ENCODE peak calls at places on chromosomes 16 and 17, in seven cellular contexts. One of them, this sample, is unnamed. For H3K36me3, the result is how much of the 10 kb centered on the place peaks cover.

GRCh38 chr16:27319257-27319965 is 5.6 kb downstream of the IL4R start:
- DNase-seq in suprapubic skin: peak
- DNase-seq in OCI-LY7: no peak
- DNase-seq in fibroblast of lung: no peak
- DNase-seq in uterus: peak
- DNase-seq in CD8-positive, alpha-beta T cell: no peak
- DNase-seq in heart right ventricle: no peak
- DNase-seq in this sample: peak

GRCh38 chr17:76772842-76773521 is 35.1 kb downstream of the MFSD11 start:
- DNase-seq in fibroblast of lung: peak
- DNase-seq in CD8-positive, alpha-beta T cell: no peak
- DNase-seq in suprapubic skin: no peak
- DNase-seq in OCI-LY7: peak
- DNase-seq in uterus: peak
- DNase-seq in heart right ventricle: no peak
- DNase-seq in this sample: no peak

GRCh38 chr17:10657866-10658265 is 757 bp upstream of the MYH3 start:
- DNase-seq in CD8-positive, alpha-beta T cell: no peak
- DNase-seq in uterus: no peak
- DNase-seq in heart right ventricle: no peak
- DNase-seq in fibroblast of lung: no peak
- DNase-seq in OCI-LY7: no peak
- DNase-seq in suprapubic skin: no peak
- DNase-seq in this sample: no peak

GRCh38 chr17:57874434-57875108 is 24.7 kb upstream of the MRPS23 start:
- DNase-seq in OCI-LY7: no peak
- DNase-seq in heart right ventricle: peak
- DNase-seq in fibroblast of lung: peak
- DNase-seq in uterus: peak
- DNase-seq in CD8-positive, alpha-beta T cell: no peak
- DNase-seq in suprapubic skin: peak
- DNase-seq in this sample: peak

GRCh38 chr17:80116276-80116922 is 15.0 kb downstream of the GAA start:
- DNase-seq in OCI-LY7: no peak
- DNase-seq in CD8-positive, alpha-beta T cell: no peak
- DNase-seq in fibroblast of lung: peak
- DNase-seq in heart right ventricle: no peak
- DNase-seq in uterus: no peak
- DNase-seq in suprapubic skin: peak
- DNase-seq in this sample: no peak

GRCh38 chr17:48814504-48814903 is 2.5 kb downstream of the TTLL6 start:
- DNase-seq in fibroblast of lung: peak
- DNase-seq in CD8-positive, alpha-beta T cell: no peak
- DNase-seq in OCI-LY7: peak
- DNase-seq in heart right ventricle: peak
- DNase-seq in suprapubic skin: no peak
- DNase-seq in uterus: no peak
- DNase-seq in this sample: peak

GRCh38 chr17:30263552-30264333 is 28.0 kb downstream of the BLMH start:
- DNase-seq in fibroblast of lung: no peak
- DNase-seq in OCI-LY7: no peak
- DNase-seq in uterus: no peak
- DNase-seq in suprapubic skin: no peak
- DNase-seq in CD8-positive, alpha-beta T cell: no peak
- DNase-seq in heart right ventricle: no peak
- DNase-seq in this sample: no peak

GRCh38 chr17:8976638-8977037 is 11.1 kb upstream of the PIK3R5 start:
- DNase-seq in CD8-positive, alpha-beta T cell: no peak
- DNase-seq in OCI-LY7: no peak
- DNase-seq in heart right ventricle: no peak
- DNase-seq in suprapubic skin: no peak
- DNase-seq in fibroblast of lung: no peak
- DNase-seq in uterus: no peak
- DNase-seq in this sample: no peak

GRCh38 chr17:1755252-1755992 is 6.4 kb upstream of the SERPINF1 start:
- DNase-seq in fibroblast of lung: no peak
- DNase-seq in CD8-positive, alpha-beta T cell: no peak
- DNase-seq in suprapubic skin: no peak
- DNase-seq in uterus: no peak
- DNase-seq in heart right ventricle: no peak
- DNase-seq in OCI-LY7: no peak
- DNase-seq in this sample: no peak

GRCh38 chr17:55285340-55286301 is 20.9 kb downstream of the HLF start:
- DNase-seq in CD8-positive, alpha-beta T cell: no peak
- DNase-seq in OCI-LY7: no peak
- DNase-seq in fibroblast of lung: peak
- DNase-seq in uterus: peak
- DNase-seq in heart right ventricle: peak
- DNase-seq in suprapubic skin: peak
- DNase-seq in this sample: peak

GRCh38 chr17:63140255-63140654 is 174.2 kb downstream of the TANC2 start:
- DNase-seq in OCI-LY7: no peak
- DNase-seq in heart right ventricle: peak
- DNase-seq in uterus: no peak
- DNase-seq in fibroblast of lung: peak
- DNase-seq in suprapubic skin: no peak
- DNase-seq in CD8-positive, alpha-beta T cell: no peak
- DNase-seq in this sample: no peak

GRCh38 chr16:68362952-68363846 is 52.4 kb downstream of the PRMT7 start:
- DNase-seq in heart right ventricle: no peak
- DNase-seq in fibroblast of lung: no peak
- DNase-seq in CD8-positive, alpha-beta T cell: no peak
- DNase-seq in uterus: no peak
- DNase-seq in suprapubic skin: no peak
- DNase-seq in OCI-LY7: no peak
- DNase-seq in this sample: no peak

GRCh38 chr17:21379080-21379711 is 3.0 kb downstream of the KCNJ12 start:
- DNase-seq in OCI-LY7: no peak
- DNase-seq in CD8-positive, alpha-beta T cell: no peak
- DNase-seq in suprapubic skin: no peak
- DNase-seq in uterus: no peak
- DNase-seq in heart right ventricle: peak
- DNase-seq in fibroblast of lung: no peak
- DNase-seq in this sample: no peak

GRCh38 chr17:33120103-33120502 is 128.5 kb downstream of the SPACA3 start:
- DNase-seq in OCI-LY7: no peak
- DNase-seq in fibroblast of lung: no peak
- DNase-seq in heart right ventricle: no peak
- DNase-seq in uterus: no peak
- DNase-seq in suprapubic skin: no peak
- DNase-seq in CD8-positive, alpha-beta T cell: no peak
- DNase-seq in this sample: no peak

GRCh38 chr16:72952404-72953301 is 95.3 kb downstream of the ZFHX3 start:
- DNase-seq in heart right ventricle: no peak
- DNase-seq in suprapubic skin: no peak
- DNase-seq in OCI-LY7: no peak
- DNase-seq in CD8-positive, alpha-beta T cell: no peak
- DNase-seq in uterus: no peak
- DNase-seq in fibroblast of lung: peak
- DNase-seq in this sample: no peak

GRCh38 chr17:45224671-45225050 is 3.0 kb downstream of the FMNL1 start:
- DNase-seq in heart right ventricle: no peak
- DNase-seq in OCI-LY7: no peak
- DNase-seq in fibroblast of lung: no peak
- DNase-seq in suprapubic skin: no peak
- DNase-seq in CD8-positive, alpha-beta T cell: no peak
- DNase-seq in uterus: no peak
- DNase-seq in this sample: peak

GRCh38 chr17:65558683-65559311 is 2.7 kb downstream of the AXIN2 start:
- DNase-seq in fibroblast of lung: no peak
- DNase-seq in uterus: no peak
- DNase-seq in heart right ventricle: no peak
- DNase-seq in suprapubic skin: no peak
- DNase-seq in CD8-positive, alpha-beta T cell: no peak
- DNase-seq in OCI-LY7: no peak
- DNase-seq in this sample: no peak

GRCh38 chr17:32865141-32865540 is 11.8 kb downstream of the MYO1D start:
- DNase-seq in CD8-positive, alpha-beta T cell: no peak
- DNase-seq in heart right ventricle: no peak
- DNase-seq in uterus: no peak
- DNase-seq in suprapubic skin: no peak
- DNase-seq in OCI-LY7: no peak
- DNase-seq in fibroblast of lung: no peak
- DNase-seq in this sample: no peak

GRCh38 chr17:77140878-77141767 is at the start of gene SEC14L1:
- DNase-seq in OCI-LY7: peak
- DNase-seq in suprapubic skin: peak
- DNase-seq in fibroblast of lung: no peak
- DNase-seq in heart right ventricle: no peak
- DNase-seq in uterus: no peak
- DNase-seq in CD8-positive, alpha-beta T cell: peak
- DNase-seq in this sample: no peak

GRCh38 chr17:29138991-29139682 is 41.1 kb downstream of the MYO18A start:
- DNase-seq in suprapubic skin: no peak
- DNase-seq in uterus: peak
- DNase-seq in CD8-positive, alpha-beta T cell: no peak
- DNase-seq in heart right ventricle: peak
- DNase-seq in fibroblast of lung: no peak
- DNase-seq in OCI-LY7: peak
- DNase-seq in this sample: no peak

GRCh38 chr16:17555176-17555575 is 84.4 kb upstream of the XYLT1 start:
- DNase-seq in heart right ventricle: no peak
- DNase-seq in fibroblast of lung: peak
- DNase-seq in suprapubic skin: no peak
- DNase-seq in uterus: no peak
- DNase-seq in CD8-positive, alpha-beta T cell: no peak
- DNase-seq in OCI-LY7: no peak
- DNase-seq in this sample: no peak

GRCh38 chr16:64162613-64163375 is 959.1 kb downstream of the CDH11 start:
- DNase-seq in suprapubic skin: no peak
- DNase-seq in fibroblast of lung: no peak
- DNase-seq in heart right ventricle: no peak
- DNase-seq in OCI-LY7: peak
- DNase-seq in uterus: no peak
- DNase-seq in CD8-positive, alpha-beta T cell: no peak
- DNase-seq in this sample: no peak

GRCh38 chr16:9082422-9082821 is 9.0 kb upstream of the HAPSTR1 start:
- DNase-seq in CD8-positive, alpha-beta T cell: no peak
- DNase-seq in suprapubic skin: no peak
- DNase-seq in OCI-LY7: no peak
- DNase-seq in fibroblast of lung: no peak
- DNase-seq in heart right ventricle: no peak
- DNase-seq in uterus: no peak
- DNase-seq in this sample: no peak

GRCh38 chr17:81473019-81473418 is 39.6 kb downstream of the ACTG1 start:
- DNase-seq in CD8-positive, alpha-beta T cell: no peak
- DNase-seq in uterus: no peak
- DNase-seq in fibroblast of lung: no peak
- DNase-seq in suprapubic skin: no peak
- DNase-seq in heart right ventricle: no peak
- DNase-seq in OCI-LY7: no peak
- DNase-seq in this sample: no peak
- H3K4me3 ChIP-seq in CD8-positive, alpha-beta T cell: no peak
- H3K4me3 ChIP-seq in uterus: no peak
- H3K4me3 ChIP-seq in fibroblast of lung: no peak
- H3K4me3 ChIP-seq in suprapubic skin: no peak
- H3K4me3 ChIP-seq in heart right ventricle: no peak
- H3K4me3 ChIP-seq in OCI-LY7: no peak
- H3K4me3 ChIP-seq in this sample: no peak

DNA sequence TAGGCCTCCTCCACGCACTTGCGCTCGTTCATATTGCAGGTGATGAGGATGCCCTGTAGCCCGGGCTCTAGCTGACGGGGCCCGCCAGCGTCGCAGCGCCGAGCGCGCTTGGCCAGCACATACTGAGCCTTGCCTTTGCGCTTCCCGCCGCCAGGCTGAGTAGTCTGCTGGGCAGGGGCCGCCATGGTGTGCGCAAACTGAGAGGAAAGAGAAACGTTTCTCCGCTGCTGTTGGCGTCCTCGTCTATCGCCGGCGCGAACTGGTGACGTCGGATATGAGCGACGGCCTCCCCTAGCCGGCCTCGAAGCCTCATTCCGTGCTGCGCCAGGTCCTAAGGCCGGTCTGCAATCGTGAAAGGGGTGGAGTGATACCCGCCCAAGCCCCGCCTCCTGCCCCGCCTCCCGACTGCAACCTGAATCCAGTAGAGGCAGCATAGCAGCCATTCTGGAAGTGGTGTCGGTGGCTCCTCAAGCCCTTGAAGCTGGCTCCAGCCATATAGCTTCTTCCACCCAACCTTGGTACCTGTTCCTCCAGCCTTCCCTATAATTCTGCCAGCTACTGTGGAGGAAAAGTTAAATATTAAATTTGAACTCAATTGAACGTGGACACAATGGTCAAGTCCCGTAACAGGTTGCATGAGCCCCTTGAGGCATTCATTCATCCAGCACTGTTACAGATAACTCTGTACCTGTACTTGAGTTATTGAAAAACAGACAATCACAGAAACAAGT is at the start of gene THUMPD1:
- DNase-seq in heart right ventricle: peak
- DNase-seq in suprapubic skin: peak
- DNase-seq in fibroblast of lung: peak
- DNase-seq in OCI-LY7: peak
- DNase-seq in CD8-positive, alpha-beta T cell: peak
- DNase-seq in uterus: peak
- DNase-seq in this sample: peak
- TF ChIP-seq CTCF in heart right ventricle: no peak
- TF ChIP-seq CTCF in suprapubic skin: peak
- TF ChIP-seq CTCF in fibroblast of lung: no peak
- TF ChIP-seq CTCF in OCI-LY7: peak
- TF ChIP-seq CTCF in CD8-positive, alpha-beta T cell: peak
- TF ChIP-seq CTCF in uterus: peak
- TF ChIP-seq CTCF in this sample: peak

GRCh38 chr16:74627506-74628220 is 20.7 kb upstream of the GLG1 start:
- DNase-seq in fibroblast of lung: peak
- DNase-seq in uterus: peak
- DNase-seq in suprapubic skin: no peak
- DNase-seq in CD8-positive, alpha-beta T cell: no peak
- DNase-seq in heart right ventricle: peak
- DNase-seq in OCI-LY7: no peak
- DNase-seq in this sample: no peak

GRCh38 chr16:74623846-74624245 is 16.9 kb upstream of the GLG1 start:
- DNase-seq in suprapubic skin: no peak
- DNase-seq in fibroblast of lung: no peak
- DNase-seq in OCI-LY7: no peak
- DNase-seq in CD8-positive, alpha-beta T cell: no peak
- DNase-seq in heart right ventricle: no peak
- DNase-seq in uterus: no peak
- DNase-seq in this sample: no peak

GRCh38 chr16:74626741-74627416 is 20.0 kb upstream of the GLG1 start:
- DNase-seq in uterus: no peak
- DNase-seq in suprapubic skin: no peak
- DNase-seq in OCI-LY7: no peak
- DNase-seq in fibroblast of lung: peak
- DNase-seq in CD8-positive, alpha-beta T cell: no peak
- DNase-seq in heart right ventricle: no peak
- DNase-seq in this sample: no peak

GRCh38 chr16:74623214-74623842 is 16.4 kb upstream of the GLG1 start:
- DNase-seq in CD8-positive, alpha-beta T cell: no peak
- DNase-seq in fibroblast of lung: peak
- DNase-seq in heart right ventricle: no peak
- DNase-seq in suprapubic skin: no peak
- DNase-seq in OCI-LY7: peak
- DNase-seq in uterus: no peak
- DNase-seq in this sample: no peak

GRCh38 chr16:74625500-74626350 is 18.8 kb upstream of the GLG1 start:
- DNase-seq in CD8-positive, alpha-beta T cell: no peak
- DNase-seq in fibroblast of lung: no peak
- DNase-seq in suprapubic skin: no peak
- DNase-seq in OCI-LY7: no peak
- DNase-seq in uterus: no peak
- DNase-seq in heart right ventricle: no peak
- DNase-seq in this sample: no peak
- H3K36me3 ChIP-seq in CD8-positive, alpha-beta T cell: half or more
- H3K36me3 ChIP-seq in fibroblast of lung: under half
- H3K36me3 ChIP-seq in suprapubic skin: half or more
- H3K36me3 ChIP-seq in OCI-LY7: half or more
- H3K36me3 ChIP-seq in uterus: under half
- H3K36me3 ChIP-seq in heart right ventricle: under half
- H3K36me3 ChIP-seq in this sample: half or more

GRCh38 chr17:82228278-82228841 is 482 bp upstream of the SLC16A3 start:
- DNase-seq in CD8-positive, alpha-beta T cell: no peak
- DNase-seq in fibroblast of lung: peak
- DNase-seq in uterus: no peak
- DNase-seq in heart right ventricle: no peak
- DNase-seq in suprapubic skin: no peak
- DNase-seq in OCI-LY7: peak
- DNase-seq in this sample: no peak
- H3K4me3 ChIP-seq in CD8-positive, alpha-beta T cell: peak
- H3K4me3 ChIP-seq in fibroblast of lung: peak
- H3K4me3 ChIP-seq in uterus: peak
- H3K4me3 ChIP-seq in heart right ventricle: peak
- H3K4me3 ChIP-seq in suprapubic skin: peak
- H3K4me3 ChIP-seq in OCI-LY7: peak
- H3K4me3 ChIP-seq in this sample: peak

This sample was measured in ascending aorta.